ENCODE peak calls at places on chromosomes 12 and 14, in four cellular contexts. G is lung, W is PC-9, D is cardiac fibroblast. H is an unnamed sample.

GRCh38 chr12:59736786-59737185 is 141.0 kb downstream of the SLC16A7 start:
- DNase-seq in G (no peak), W (peak; percentile 19), D (peak; percentile 58), H (no peak)

GRCh38 chr12:66014818-66015217 is 115.7 kb downstream of the LLPH start:
- DNase-seq in G (no peak), W (no peak), D (peak; percentile 16), H (no peak)

GRCh38 chr14:100786131-100786530 is 39.8 kb upstream of the MEG3 start:
- DNase-seq in G (no peak), W (no peak), D (peak; percentile 47), H (no peak)

GRCh38 chr12:5745251-5745888 is 199.7 kb downstream of the ANO2 start:
- DNase-seq in G (peak; percentile 71), W (peak; percentile 49), D (peak; percentile 36), H (peak; percentile 70)

GRCh38 chr12:76277480-76277879 is 70.7 kb downstream of the BBS10 start:
- DNase-seq in G (no peak), W (peak; percentile 1), D (peak; percentile 68), H (no peak)

GRCh38 chr12:49059385-49060232 is 985 bp downstream of the KMT2D start:
- DNase-seq in G (no peak), W (peak; percentile 18), D (peak; percentile 28), H (no peak)

GRCh38 chr14:87745507-87746118 is 247.4 kb downstream of the GALC start:
- DNase-seq in G (no peak), W (no peak), D (peak; percentile 25), H (no peak)

GRCh38 chr14:90388437-90388836 is 8.4 kb upstream of the CALM1 start:
- DNase-seq in G (no peak), W (peak; percentile 19), D (peak; percentile 71), H (no peak)

GRCh38 chr14:74836251-74836957 is 39.5 kb downstream of the PROX2 start:
- DNase-seq in G (no peak), W (no peak), D (no peak), H (no peak)

GRCh38 chr14:51118993-51119392 is 24.1 kb upstream of the TRIM9 start:
- DNase-seq in G (no peak), W (no peak), D (no peak), H (no peak)

DNA sequence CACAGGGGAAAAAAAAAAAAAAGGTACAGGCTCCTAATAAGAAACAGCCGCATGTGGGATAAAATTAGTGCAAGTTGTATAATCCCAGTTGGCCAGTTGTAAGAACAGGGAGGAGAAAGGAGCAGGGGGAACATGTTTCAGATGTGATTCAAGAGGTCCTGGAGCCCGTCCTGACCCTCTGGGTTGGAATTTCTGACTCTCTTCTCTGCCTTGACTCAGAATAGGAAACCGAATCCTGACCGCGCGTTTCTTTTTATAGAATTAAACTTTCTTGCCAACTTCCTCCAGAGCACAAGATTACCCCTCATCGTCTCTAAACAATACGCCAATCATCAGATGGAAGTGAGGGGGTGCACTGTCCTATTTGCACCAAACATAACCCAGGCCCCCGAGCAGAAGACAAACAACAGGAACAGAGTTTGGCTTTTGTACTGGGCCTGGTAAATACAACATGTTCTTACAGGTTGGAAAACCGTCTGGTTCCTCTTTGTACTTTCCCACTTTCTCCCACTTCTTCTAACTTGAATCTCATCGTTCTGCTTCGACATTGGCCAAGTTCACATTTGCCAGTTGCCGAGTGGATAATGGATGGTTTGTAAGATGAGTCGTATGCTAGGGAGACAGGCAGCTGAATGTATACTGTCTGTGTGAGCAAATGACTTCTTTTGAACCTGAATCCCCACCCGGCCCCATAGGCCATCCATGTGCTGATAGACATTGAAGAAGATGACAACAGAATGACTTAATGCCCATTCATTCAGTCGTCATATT is 42.5 kb upstream of the MED13L start:
- DNase-seq in G (no peak), W (no peak), D (peak; percentile 95), H (peak; percentile 86)
- H3K4me3 ChIP-seq in G (no peak overlapping the region), W (no peak overlapping the region), D (no peak overlapping the region), H (peak overlapping the region; percentile 2)

GRCh38 chr12:8702159-8702558 is 4.4 kb downstream of the RIMKLB start:
- DNase-seq in G (no peak), W (no peak), D (no peak), H (no peak)
- H3K4me3 ChIP-seq in G (no peak overlapping the region), W (no peak overlapping the region), D (no peak overlapping the region), H (no peak overlapping the region)

GRCh38 chr14:76765461-76765931 is 4.2 kb downstream of the VASH1 start:
- DNase-seq in G (peak; percentile 26), W (no peak), D (no peak), H (no peak)

GRCh38 chr14:76761198-76761848 is at the start of gene VASH1:
- DNase-seq in G (peak; percentile 44), W (peak; percentile 87), D (peak; percentile 78), H (peak; percentile 65)

GRCh38 chr14:76761849-76762616 is 765 bp downstream of the VASH1 start:
- DNase-seq in G (peak; percentile 28), W (no peak), D (no peak), H (no peak)

GRCh38 chr14:76762617-76763361 is 1.5 kb downstream of the VASH1 start:
- DNase-seq in G (peak; percentile 28), W (no peak), D (no peak), H (peak; percentile 30)

GRCh38 chr14:76763362-76764041 is 2.2 kb downstream of the VASH1 start:
- DNase-seq in G (peak; percentile 26), W (no peak), D (peak; percentile 39), H (peak; percentile 7)
- H3K4me3 ChIP-seq in G (no peak overlapping the region), W (no peak overlapping the region), D (no peak overlapping the region), H (peak overlapping the region; percentile 99)

DNA sequence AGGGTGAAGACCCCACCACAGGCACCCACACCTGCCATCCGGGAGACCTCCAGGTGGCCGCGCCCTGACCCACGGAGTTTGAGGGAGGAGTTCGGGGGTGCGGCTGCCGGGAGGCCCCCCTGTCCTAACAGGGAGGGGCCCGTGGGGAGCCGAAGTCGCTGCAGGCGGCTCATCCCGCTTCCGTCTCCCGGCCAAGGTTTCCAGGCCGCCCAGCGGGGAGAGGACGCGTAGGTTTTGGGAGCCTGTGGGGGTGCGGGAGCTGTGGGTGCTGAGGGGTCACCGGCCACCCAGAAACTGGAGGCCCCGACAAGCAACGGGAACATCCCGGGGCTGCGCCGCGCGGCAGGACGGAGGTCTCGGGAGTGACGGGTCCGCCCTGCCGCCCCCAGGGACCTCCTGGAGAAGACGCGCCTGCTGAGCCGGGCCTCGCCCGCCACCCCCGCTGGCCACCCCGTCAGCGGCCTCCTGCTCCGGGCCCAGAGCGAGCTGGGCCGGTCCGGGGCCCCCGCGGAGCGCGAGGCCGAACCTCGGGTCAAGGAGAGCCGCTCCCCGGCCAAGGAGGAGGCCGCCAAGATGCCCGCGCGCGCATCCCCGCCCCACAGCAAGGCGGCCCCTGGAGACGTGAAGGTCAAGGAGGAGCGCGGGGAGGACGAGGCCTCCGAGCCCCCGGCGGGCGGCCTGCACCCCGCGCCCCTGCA is 27.7 kb downstream of the LRCOL1 start:
- DNase-seq in G (no peak), W (no peak), D (no peak), H (no peak)
- H3K4me3 ChIP-seq in G (no peak overlapping the region), W (no peak overlapping the region), D (peak overlapping the region; percentile 36), H (peak overlapping the region; percentile 23)

DNA sequence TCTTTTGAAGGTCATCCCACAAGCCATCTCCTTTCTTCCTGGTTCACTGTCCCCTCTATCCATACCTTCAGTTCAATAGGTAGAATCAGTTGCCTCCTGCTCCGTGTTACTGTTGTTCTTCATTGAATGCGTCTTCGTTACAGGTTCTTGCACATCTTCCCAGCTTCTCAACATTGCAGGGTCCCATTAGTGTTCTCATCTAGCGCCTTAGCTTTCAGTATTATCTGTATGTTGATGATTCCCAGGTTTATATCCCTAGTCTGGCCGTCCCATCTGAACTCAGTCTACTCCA is 2.0 kb downstream of the SCFD1 start:
- DNase-seq in G (no peak), W (no peak), D (no peak), H (no peak)
- H3K4me3 ChIP-seq in G (no peak overlapping the region), W (no peak overlapping the region), D (peak overlapping the region; percentile 60), H (no peak overlapping the region)

GRCh38 chr12:188910-189621 is 24.9 kb downstream of the SLC6A12 start:
- DNase-seq in G (no peak), W (peak; percentile 50), D (peak; percentile 63), H (no peak)
- H3K4me3 ChIP-seq in G (peak overlapping the region; percentile 38), W (no peak overlapping the region), D (peak overlapping the region; percentile 53), H (peak overlapping the region; percentile 35)

GRCh38 chr12:27970981-27971489 is 1.5 kb downstream of the PTHLH start:
- DNase-seq in G (no peak), W (no peak), D (no peak), H (no peak)
- H3K4me3 ChIP-seq in G (no peak overlapping the region), W (no peak overlapping the region), D (no peak overlapping the region), H (peak overlapping the region; percentile 61)

H was measured in tibial artery.